ENCODE peak calls at places on chromosomes 16 and 17, in nine cellular contexts. A is neural progenitor cell, E is NAMALWA, L is mucosa of descending colon, H is GM10248, S is adipocyte, C is fibroblast of lung, R is germinal center, Q is renal cortical epithelial cell. I is an unnamed sample.

GRCh38 chr16:53744449-53744848 is 40.5 kb downstream of the FTO start:
- DNase-seq in E (no peak), A (no peak), Q (peak; percentile 74), C (no peak), L (no peak), R (no peak), H (peak; percentile 16), S (no peak), I (no peak)

GRCh38 chr16:69276143-69277115 is 34.7 kb upstream of the VPS4A start:
- DNase-seq in R (no peak), A (no peak), S (peak; percentile 98), H (no peak), E (no peak), Q (no peak), C (peak; percentile 98), L (no peak), I (peak; percentile 99)

GRCh38 chr16:82027629-82028035 is 7.4 kb upstream of the HSD17B2 start:
- DNase-seq in S (no peak), L (no peak), C (no peak), E (no peak), Q (peak; percentile 50), R (no peak), A (no peak), H (no peak), I (no peak)

GRCh38 chr17:7740481-7741001 is 23.0 kb downstream of the DNAH2 start:
- DNase-seq in Q (no peak), H (no peak), S (no peak), E (no peak), A (no peak), L (no peak), C (no peak), R (no peak), I (no peak)

GRCh38 chr16:50099957-50100648 is 34.3 kb downstream of the HEATR3 start:
- DNase-seq in C (no peak), S (no peak), R (no peak), Q (peak; percentile 2), H (no peak), L (no peak), A (no peak), E (no peak), I (no peak)

GRCh38 chr17:41943492-41943891 is 13.1 kb downstream of the ODAD4 start:
- DNase-seq in H (no peak), R (no peak), S (no peak), C (no peak), Q (no peak), L (no peak), A (no peak), E (no peak), I (no peak)

GRCh38 chr17:37368577-37368976 is 7.2 kb upstream of the C17orf78 start:
- DNase-seq in C (peak; percentile 21), S (peak; percentile 55), L (no peak), A (no peak), Q (peak; percentile 78), E (no peak), R (no peak), H (no peak), I (peak; percentile 60)

GRCh38 chr16:67781548-67781921 is 24.8 kb downstream of the RANBP10 start:
- DNase-seq in C (peak; percentile 16), L (no peak), H (peak; percentile 46), S (no peak), R (no peak), E (no peak), A (no peak), Q (no peak), I (no peak)

GRCh38 chr17:56144205-56144604 is 9.1 kb upstream of the ANKFN1 start:
- DNase-seq in E (no peak), H (no peak), L (no peak), A (no peak), S (no peak), C (no peak), Q (peak; percentile 29), R (no peak), I (no peak)